ENCODE peak calls at places on chromosomes 4 and X, in ten cellular contexts. U is fibroblast of pulmonary artery, F is MM.1S, C is WERI-Rb-1, M is cardiac muscle cell, Q is cardiac fibroblast, S is fibroblast of lung, Z is neural progenitor cell, D is tibial nerve, Y is fibroblast of mammary gland. V is an unnamed sample.

GRCh38 chr4:38075370-38076152 is 115.4 kb downstream of the PTTG2 start:
- DNase-seq in Q (no peak), F (peak), Z (no peak), M (no peak), Y (peak), C (no peak), D (peak), S (peak), U (peak), V (peak)

GRCh38 chr4:1767770-1768366 is 25.2 kb upstream of the FGFR3 start:
- DNase-seq in F (peak), S (peak), D (no peak), Q (peak), Y (peak), C (peak), U (peak), M (peak), Z (peak), V (peak)

GRCh38 chr4:168484626-168485025 is 4.3 kb upstream of the DDX60L start:
- DNase-seq in Z (no peak), M (no peak), Y (peak), F (no peak), C (no peak), D (no peak), U (peak), S (peak), Q (peak), V (peak)

GRCh38 chrX:69139516-69139915 is 25.7 kb downstream of the PJA1 start:
- DNase-seq in M (no peak), F (no peak), Y (no peak), U (no peak), S (peak), Q (no peak), C (no peak), Z (peak), D (no peak), V (no peak)

GRCh38 chr4:183837222-183837621 is 67.9 kb upstream of the STOX2 start:
- DNase-seq in Z (no peak), F (no peak), Q (no peak), D (no peak), C (no peak), M (peak), Y (no peak), U (no peak), S (no peak), V (no peak)

GRCh38 chr4:150164055-150164454 is 85.8 kb downstream of the DCLK2 start:
- DNase-seq in F (no peak), C (no peak), S (no peak), M (no peak), Q (no peak), Y (peak), Z (no peak), U (no peak), D (no peak), V (peak)

GRCh38 chr4:40493160-40493559 is 136.5 kb downstream of the RBM47 start:
- DNase-seq in D (no peak), Q (no peak), M (no peak), F (no peak), Y (no peak), S (peak), C (no peak), Z (no peak), U (no peak), V (no peak)

GRCh38 chrX:56788229-56788628 is 59.2 kb downstream of the NBDY start:
- DNase-seq in M (no peak), C (peak), S (no peak), D (no peak), Q (no peak), F (peak), U (no peak), Y (no peak), Z (no peak), V (peak)

GRCh38 chr4:97252615-97253154 is 890.6 kb downstream of the STPG2 start:
- DNase-seq in C (no peak), Y (no peak), U (no peak), Q (no peak), S (peak), M (no peak), Z (no peak), F (no peak), D (no peak), V (no peak)

GRCh38 chr4:81466841-81467671 is 4.7 kb downstream of the RASGEF1B start:
- DNase-seq in D (peak), U (peak), S (peak), Z (peak), M (peak), Q (peak), F (peak), C (peak), Y (peak), V (peak)

GRCh38 chr4:64781737-64782326 is 372.6 kb upstream of the TECRL start:
- DNase-seq in Z (peak), C (no peak), U (peak), M (peak), Q (peak), D (no peak), F (peak), S (peak), Y (peak), V (peak)

GRCh38 chrX:104113237-104113965 is 1.1 kb downstream of the ZCCHC18 start:
- DNase-seq in Y (peak), S (peak), M (peak), Q (peak), Z (peak), U (peak), D (no peak), C (peak), F (peak), V (peak)

GRCh38 chr4:172998527-172999469 is 169.8 kb upstream of the GALNT7 start:
- DNase-seq in F (no peak), M (no peak), Y (peak), S (peak), Q (peak), U (peak), D (no peak), Z (no peak), C (no peak), V (peak)

GRCh38 chr4:181946902-181947301 is 296.3 kb upstream of the TENM3 start:
- DNase-seq in M (no peak), Y (no peak), C (no peak), Q (no peak), U (no peak), D (no peak), F (no peak), Z (no peak), S (no peak), V (no peak)

GRCh38 chrX:134990475-134991473 is at the start of gene SMIM10:
- DNase-seq in F (peak), Q (peak), Z (peak), D (peak), M (peak), U (peak), C (no peak), S (peak), Y (peak), V (peak)

GRCh38 chrX:47361538-47362511 is 8.6 kb upstream of the ZNF157 start:
- DNase-seq in D (peak), Q (peak), Y (peak), C (peak), M (peak), F (peak), S (peak), U (peak), Z (peak), V (peak)

GRCh38 chr4:158863296-158863695 is 94.5 kb downstream of the FNIP2 start:
- DNase-seq in Q (no peak), C (no peak), M (no peak), F (no peak), Y (no peak), S (no peak), Z (no peak), D (no peak), U (no peak), V (no peak)

GRCh38 chrX:85052636-85053343 is 49.1 kb downstream of the APOOL start:
- DNase-seq in S (peak), M (no peak), F (no peak), C (no peak), D (no peak), Z (no peak), U (peak), Y (peak), Q (peak), V (peak)

GRCh38 chr4:129488427-129488826 is 392.5 kb downstream of the C4orf33 start:
- DNase-seq in D (no peak), Q (no peak), C (no peak), S (no peak), F (no peak), M (no peak), Z (no peak), U (no peak), Y (no peak), V (no peak)

GRCh38 chr4:17758459-17758858 is 23.0 kb downstream of the FAM184B start:
- DNase-seq in Q (no peak), M (no peak), S (no peak), Z (no peak), Y (no peak), C (peak), U (no peak), D (no peak), F (no peak), V (no peak)

GRCh38 chr4:79958511-79959264 is 114.3 kb downstream of the ANTXR2 start:
- DNase-seq in Y (no peak), Q (no peak), S (no peak), D (no peak), C (peak), Z (no peak), M (no peak), U (no peak), F (no peak), V (no peak)

DNA sequence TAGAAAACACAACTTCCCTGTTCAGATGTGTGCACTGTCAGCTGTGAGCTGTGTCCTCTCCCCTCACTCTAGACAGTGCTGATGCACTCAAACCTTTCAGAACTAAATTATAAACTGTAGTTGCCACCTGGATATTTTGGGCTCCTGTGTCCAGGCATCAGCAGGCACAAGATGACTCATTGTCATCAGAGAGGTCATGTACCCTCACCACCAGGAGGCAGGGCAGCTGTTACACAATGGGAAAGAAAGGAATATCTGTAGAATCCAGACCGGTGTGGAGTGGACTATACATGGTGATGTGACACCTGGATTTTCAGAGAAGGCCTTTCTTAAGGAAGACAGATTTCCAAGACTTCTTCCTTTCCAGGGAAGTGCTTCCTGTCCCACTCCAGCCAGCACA is 854.4 kb upstream of the AGA start:
- DNase-seq in S (no peak), M (no peak), F (no peak), Z (peak), Y (no peak), Q (no peak), U (no peak), D (no peak), C (no peak), V (no peak)
- TF ChIP-seq CTCF in S (no peak), M (no peak), F (peak), Z (peak), Y (no peak), Q (no peak), U (no peak), D (no peak), C (no peak), V (no peak)

DNA sequence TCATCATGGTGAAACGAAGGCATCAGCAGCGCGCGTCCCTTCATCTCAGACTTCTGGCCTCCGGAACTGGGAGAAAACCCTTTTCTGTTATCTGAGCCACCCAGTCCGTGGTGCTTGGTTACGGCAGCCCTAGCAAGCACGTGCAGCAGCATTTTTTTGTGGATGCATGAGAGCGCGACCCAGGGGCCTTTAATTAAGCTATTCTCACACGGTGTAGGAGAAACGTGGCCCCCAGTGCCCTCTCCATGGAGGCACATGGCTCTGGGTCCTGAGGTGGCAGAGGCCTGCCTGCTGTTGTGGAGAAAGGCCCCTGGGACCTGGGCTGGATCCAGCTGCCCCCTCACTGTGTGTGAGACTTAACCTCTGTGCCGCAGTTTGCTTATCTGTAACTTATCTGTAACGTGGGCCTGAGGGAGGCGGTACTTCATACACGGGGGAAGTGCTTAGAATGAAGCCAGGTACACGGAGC is 9.5 kb downstream of the CLCN4 start:
- DNase-seq in D (no peak), Y (no peak), Q (no peak), F (no peak), Z (no peak), M (no peak), C (no peak), S (no peak), U (no peak), V (no peak)
- H3K4me3 ChIP-seq in D (no peak), Y (no peak), Q (no peak), F (no peak), Z (no peak), M (no peak), C (no peak), S (no peak), U (no peak), V (no peak)

DNA sequence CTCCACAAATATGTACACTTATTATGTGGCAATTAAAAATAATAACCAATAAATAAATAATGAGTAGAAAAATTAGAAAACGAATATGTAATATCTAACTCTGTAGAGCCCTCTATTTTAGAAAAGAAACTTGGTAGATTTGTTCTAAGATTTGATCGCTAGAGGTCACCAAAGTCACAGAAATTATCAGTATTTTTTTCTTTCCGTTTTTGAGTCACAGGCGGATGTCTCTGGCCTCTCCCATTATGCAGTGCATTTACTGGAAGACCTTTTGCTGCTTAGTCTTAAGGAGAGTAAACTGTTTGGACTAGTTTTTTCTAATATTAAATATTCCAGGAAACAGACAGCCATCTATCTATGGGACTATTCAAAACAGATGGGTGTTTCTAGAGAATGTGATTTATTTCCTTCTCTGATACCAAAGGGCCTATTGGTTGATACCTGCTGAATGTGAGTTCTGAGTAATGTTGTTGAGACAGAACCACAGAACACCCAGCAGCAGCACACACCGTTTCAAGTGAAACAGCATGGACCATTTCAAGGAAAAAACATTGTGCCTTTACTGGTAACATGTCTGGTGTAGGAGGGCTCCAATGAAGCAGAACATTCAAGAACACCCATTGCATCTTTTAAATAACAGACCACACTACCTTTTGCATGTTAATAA is 34.0 kb upstream of the GYPA start:
- DNase-seq in M (peak), U (peak), Q (peak), Z (peak), F (peak), D (peak), C (no peak), Y (peak), S (peak), V (peak)
- TF ChIP-seq CTCF in M (peak), U (peak), Q (peak), Z (peak), F (peak), D (peak), C (no peak), Y (peak), S (peak), V (peak)

GRCh38 chr4:143609492-143609891 is 91.0 kb downstream of the FREM3 start:
- DNase-seq in M (no peak), Z (no peak), F (no peak), Y (no peak), Q (no peak), S (no peak), D (no peak), C (no peak), U (no peak), V (no peak)
- H3K4me3 ChIP-seq in M (no peak), Z (no peak), F (no peak), Y (no peak), Q (no peak), S (no peak), D (no peak), C (no peak), U (no peak), V (no peak)

DNA sequence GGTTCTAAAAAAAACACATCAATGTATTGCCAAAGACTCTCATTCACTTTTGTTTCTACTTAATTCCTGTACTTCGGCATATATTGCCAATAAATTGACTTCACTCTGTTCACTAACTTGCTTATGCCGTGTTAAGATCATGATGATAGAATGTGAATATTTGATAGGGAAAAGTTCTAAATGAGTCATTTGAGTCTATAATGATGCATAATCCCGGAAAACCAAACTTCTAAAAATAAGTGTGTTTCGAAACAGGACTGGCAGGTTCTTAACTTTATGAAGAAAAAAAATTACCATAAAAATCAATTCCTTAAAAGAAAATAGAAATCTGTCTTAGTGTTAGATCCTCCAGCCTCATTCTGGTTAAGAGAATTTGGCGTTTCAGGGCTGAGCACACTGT is 387.5 kb upstream of the FTHL17 start:
- DNase-seq in C (no peak), Y (peak), Z (no peak), S (peak), D (no peak), F (no peak), M (no peak), U (peak), Q (peak), V (peak)
- TF ChIP-seq CTCF in C (no peak), Y (no peak), Z (no peak), S (no peak), D (no peak), F (no peak), M (no peak), U (no peak), Q (no peak), V (no peak)

GRCh38 chr4:118343501-118343900 is 9.3 kb downstream of the PRSS12 start:
- DNase-seq in U (no peak), D (no peak), F (no peak), S (no peak), C (no peak), Y (no peak), Q (no peak), M (no peak), Z (no peak), V (no peak)

GRCh38 chr4:118346495-118346894 is 6.3 kb downstream of the PRSS12 start:
- DNase-seq in Z (no peak), F (no peak), C (peak), S (no peak), M (no peak), U (no peak), D (no peak), Q (no peak), Y (no peak), V (no peak)

GRCh38 chr4:118348886-118349285 is 3.9 kb downstream of the PRSS12 start:
- DNase-seq in F (no peak), C (no peak), U (no peak), M (no peak), D (no peak), Z (no peak), S (no peak), Y (no peak), Q (no peak), V (no peak)

GRCh38 chr4:118345813-118346212 is 7.0 kb downstream of the PRSS12 start:
- DNase-seq in Q (no peak), F (no peak), Z (no peak), D (no peak), U (no peak), M (no peak), C (no peak), S (no peak), Y (peak), V (peak)

DNA sequence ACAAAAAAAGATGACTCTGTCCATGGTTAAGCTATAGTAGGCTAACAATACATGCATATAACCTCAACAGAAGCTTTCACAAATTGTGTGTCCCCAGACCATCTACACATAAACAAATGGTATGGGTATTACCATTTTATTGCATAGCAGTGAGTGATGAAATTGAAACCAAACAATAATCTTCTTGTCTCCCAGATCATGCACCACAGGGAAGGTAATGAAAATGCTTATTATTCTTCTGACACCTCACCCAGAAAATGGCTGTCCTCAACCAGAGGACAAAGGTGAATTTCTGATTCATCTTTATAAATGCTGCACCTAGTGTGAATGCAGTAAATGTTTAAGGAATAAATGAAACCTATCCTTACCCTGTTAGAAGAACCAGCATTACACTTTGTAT is 8.0 kb downstream of the PRSS12 start:
- DNase-seq in Y (no peak), Z (no peak), U (no peak), F (no peak), Q (no peak), S (no peak), D (no peak), M (no peak), C (no peak), V (no peak)
- H3K4me3 ChIP-seq in Y (no peak), Z (no peak), U (no peak), F (no peak), Q (no peak), S (no peak), D (no peak), M (no peak), C (no peak), V (no peak)

DNA sequence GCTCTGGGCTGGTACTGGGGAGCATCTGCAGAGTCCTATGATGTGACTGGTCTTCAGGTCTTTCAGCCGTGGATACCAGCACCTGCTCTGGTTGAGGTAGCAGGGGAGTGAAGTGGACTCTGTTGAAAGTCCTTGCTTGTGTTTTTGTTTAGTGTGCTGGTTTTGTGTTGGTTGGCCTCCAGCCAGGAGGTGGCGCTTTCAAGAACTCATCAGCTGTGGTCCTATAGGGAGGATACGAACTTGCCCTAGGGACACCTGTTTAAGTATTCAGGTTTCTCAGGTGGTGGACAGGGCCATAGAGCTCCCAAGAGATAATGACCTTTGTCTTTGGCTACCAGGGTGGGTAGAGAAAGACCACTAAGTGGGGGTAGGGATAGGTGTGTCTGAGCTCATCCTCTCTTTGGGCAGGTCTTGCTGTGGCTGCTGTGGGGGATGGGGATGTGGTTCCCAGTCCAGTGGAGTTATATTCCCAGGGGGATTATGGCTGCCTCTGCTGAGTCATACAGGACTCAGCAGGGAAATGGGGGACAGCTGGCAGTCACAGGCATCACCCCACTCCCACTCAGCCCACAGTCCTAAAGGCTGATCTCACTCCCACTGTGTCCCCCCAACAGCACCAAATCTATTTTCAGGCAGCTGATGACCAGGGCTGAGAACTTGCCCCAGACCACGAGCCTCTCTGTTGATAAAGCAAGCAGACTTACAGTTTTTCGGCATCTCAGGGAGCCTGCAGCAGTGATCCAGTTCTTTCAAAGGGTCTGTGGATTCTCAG is 24.1 kb downstream of the MSMO1 start:
- DNase-seq in S (no peak), D (no peak), M (no peak), C (no peak), F (no peak), U (no peak), Q (no peak), Y (no peak), Z (no peak), V (no peak)
- TF ChIP-seq CTCF in S (no peak), D (no peak), M (no peak), C (peak), F (peak), U (no peak), Q (no peak), Y (no peak), Z (no peak), V (no peak)

V was measured in fibroblast of the aortic adventitia.